ENCODE peak calls at places on chromosomes 3 and 15, in five cellular contexts. One of them, this sample, is unnamed.

GRCh38 chr3:112640864-112641751 is at the start of gene CCDC80:
- DNase-seq in activated B cell treated with CpG ODN at 0.5 μM for 24 hours: no peak
- DNase-seq in AG08395: peak
- DNase-seq in mucosa of descending colon: no peak
- DNase-seq in colonic mucosa: no peak
- DNase-seq in this sample: peak

GRCh38 chr3:141231923-141232861 is 567 bp downstream of the PXYLP1 start:
- DNase-seq in activated B cell treated with CpG ODN at 0.5 μM for 24 hours: peak
- DNase-seq in AG08395: no peak
- DNase-seq in mucosa of descending colon: peak
- DNase-seq in colonic mucosa: peak
- DNase-seq in this sample: no peak

GRCh38 chr15:64455951-64456350 is 4.4 kb upstream of the ZNF609 start:
- DNase-seq in activated B cell treated with CpG ODN at 0.5 μM for 24 hours: no peak
- DNase-seq in AG08395: no peak
- DNase-seq in mucosa of descending colon: no peak
- DNase-seq in colonic mucosa: peak
- DNase-seq in this sample: peak

GRCh38 chr15:61623746-61624145 is 394.6 kb upstream of the RORA start:
- DNase-seq in activated B cell treated with CpG ODN at 0.5 μM for 24 hours: no peak
- DNase-seq in AG08395: no peak
- DNase-seq in mucosa of descending colon: no peak
- DNase-seq in colonic mucosa: no peak
- DNase-seq in this sample: no peak

GRCh38 chr3:56758539-56758981 is 43.2 kb downstream of the ARHGEF3 start:
- DNase-seq in activated B cell treated with CpG ODN at 0.5 μM for 24 hours: no peak
- DNase-seq in AG08395: peak
- DNase-seq in mucosa of descending colon: no peak
- DNase-seq in colonic mucosa: no peak
- DNase-seq in this sample: peak

GRCh38 chr3:16455001-16455400 is 58.5 kb downstream of the RFTN1 start:
- DNase-seq in activated B cell treated with CpG ODN at 0.5 μM for 24 hours: no peak
- DNase-seq in AG08395: no peak
- DNase-seq in mucosa of descending colon: no peak
- DNase-seq in colonic mucosa: no peak
- DNase-seq in this sample: peak

GRCh38 chr15:89150286-89150685 is 62.0 kb downstream of the ABHD2 start:
- DNase-seq in activated B cell treated with CpG ODN at 0.5 μM for 24 hours: no peak
- DNase-seq in AG08395: no peak
- DNase-seq in mucosa of descending colon: no peak
- DNase-seq in colonic mucosa: no peak
- DNase-seq in this sample: no peak

GRCh38 chr3:156150434-156151066 is 30.2 kb downstream of the KCNAB1 start:
- DNase-seq in activated B cell treated with CpG ODN at 0.5 μM for 24 hours: no peak
- DNase-seq in AG08395: peak
- DNase-seq in mucosa of descending colon: no peak
- DNase-seq in colonic mucosa: peak
- DNase-seq in this sample: peak

GRCh38 chr15:85318048-85318731 is 62.2 kb upstream of the AKAP13 start:
- DNase-seq in activated B cell treated with CpG ODN at 0.5 μM for 24 hours: no peak
- DNase-seq in AG08395: peak
- DNase-seq in mucosa of descending colon: peak
- DNase-seq in colonic mucosa: peak
- DNase-seq in this sample: no peak

GRCh38 chr3:16604433-16604832 is 790 bp downstream of the DAZL start:
- DNase-seq in activated B cell treated with CpG ODN at 0.5 μM for 24 hours: no peak
- DNase-seq in AG08395: no peak
- DNase-seq in mucosa of descending colon: no peak
- DNase-seq in colonic mucosa: no peak
- DNase-seq in this sample: no peak

GRCh38 chr15:98951493-98952320 is 55.9 kb downstream of the PGPEP1L start:
- DNase-seq in activated B cell treated with CpG ODN at 0.5 μM for 24 hours: no peak
- DNase-seq in AG08395: no peak
- DNase-seq in mucosa of descending colon: no peak
- DNase-seq in colonic mucosa: no peak
- DNase-seq in this sample: no peak

GRCh38 chr3:158105124-158105709 is 1.0 kb downstream of the SHOX2 start:
- DNase-seq in activated B cell treated with CpG ODN at 0.5 μM for 24 hours: no peak
- DNase-seq in AG08395: peak
- DNase-seq in mucosa of descending colon: no peak
- DNase-seq in colonic mucosa: no peak
- DNase-seq in this sample: no peak

GRCh38 chr3:144162042-144162441 is 190.4 kb downstream of the DIPK2A start:
- DNase-seq in activated B cell treated with CpG ODN at 0.5 μM for 24 hours: no peak
- DNase-seq in AG08395: no peak
- DNase-seq in mucosa of descending colon: no peak
- DNase-seq in colonic mucosa: no peak
- DNase-seq in this sample: peak

GRCh38 chr3:164608554-164609276 is 469.6 kb downstream of the SI start:
- DNase-seq in activated B cell treated with CpG ODN at 0.5 μM for 24 hours: no peak
- DNase-seq in AG08395: no peak
- DNase-seq in mucosa of descending colon: no peak
- DNase-seq in colonic mucosa: no peak
- DNase-seq in this sample: no peak

GRCh38 chr15:37425541-37425940 is 325.2 kb upstream of the MEIS2 start:
- DNase-seq in activated B cell treated with CpG ODN at 0.5 μM for 24 hours: no peak
- DNase-seq in AG08395: no peak
- DNase-seq in mucosa of descending colon: no peak
- DNase-seq in colonic mucosa: no peak
- DNase-seq in this sample: peak

GRCh38 chr3:179410317-179410716 is 41.0 kb downstream of the GNB4 start:
- DNase-seq in activated B cell treated with CpG ODN at 0.5 μM for 24 hours: no peak
- DNase-seq in AG08395: peak
- DNase-seq in mucosa of descending colon: no peak
- DNase-seq in colonic mucosa: no peak
- DNase-seq in this sample: no peak

GRCh38 chr15:31357148-31357547 is 30.5 kb downstream of the KLF13 start:
- DNase-seq in activated B cell treated with CpG ODN at 0.5 μM for 24 hours: no peak
- DNase-seq in AG08395: no peak
- DNase-seq in mucosa of descending colon: no peak
- DNase-seq in colonic mucosa: no peak
- DNase-seq in this sample: no peak

GRCh38 chr15:66673410-66674322 is 28.4 kb upstream of the SMAD6 start:
- DNase-seq in activated B cell treated with CpG ODN at 0.5 μM for 24 hours: no peak
- DNase-seq in AG08395: no peak
- DNase-seq in mucosa of descending colon: peak
- DNase-seq in colonic mucosa: peak
- DNase-seq in this sample: peak

GRCh38 chr3:116552261-116552660 is 107.0 kb upstream of the LSAMP start:
- DNase-seq in activated B cell treated with CpG ODN at 0.5 μM for 24 hours: no peak
- DNase-seq in AG08395: no peak
- DNase-seq in mucosa of descending colon: no peak
- DNase-seq in colonic mucosa: no peak
- DNase-seq in this sample: no peak

GRCh38 chr15:35751421-35752133 is 205.6 kb upstream of the DPH6 start:
- DNase-seq in activated B cell treated with CpG ODN at 0.5 μM for 24 hours: no peak
- DNase-seq in AG08395: peak
- DNase-seq in mucosa of descending colon: no peak
- DNase-seq in colonic mucosa: peak
- DNase-seq in this sample: peak

GRCh38 chr3:177935008-177935407 is 601.2 kb upstream of the KCNMB2 start:
- DNase-seq in activated B cell treated with CpG ODN at 0.5 μM for 24 hours: no peak
- DNase-seq in AG08395: no peak
- DNase-seq in mucosa of descending colon: no peak
- DNase-seq in colonic mucosa: no peak
- DNase-seq in this sample: no peak

GRCh38 chr3:30098656-30099454 is 507.5 kb upstream of the TGFBR2 start:
- DNase-seq in activated B cell treated with CpG ODN at 0.5 μM for 24 hours: no peak
- DNase-seq in AG08395: peak
- DNase-seq in mucosa of descending colon: no peak
- DNase-seq in colonic mucosa: no peak
- DNase-seq in this sample: peak

GRCh38 chr15:69032703-69033373 is 18.3 kb downstream of the NOX5 start:
- DNase-seq in activated B cell treated with CpG ODN at 0.5 μM for 24 hours: no peak
- DNase-seq in AG08395: no peak
- DNase-seq in mucosa of descending colon: no peak
- DNase-seq in colonic mucosa: no peak
- DNase-seq in this sample: no peak

GRCh38 chr15:90671216-90671615 is 45.9 kb upstream of the BLM start:
- DNase-seq in activated B cell treated with CpG ODN at 0.5 μM for 24 hours: no peak
- DNase-seq in AG08395: no peak
- DNase-seq in mucosa of descending colon: no peak
- DNase-seq in colonic mucosa: no peak
- DNase-seq in this sample: no peak

GRCh38 chr3:11029948-11030347 is 37.4 kb downstream of the SLC6A1 start:
- DNase-seq in activated B cell treated with CpG ODN at 0.5 μM for 24 hours: no peak
- DNase-seq in AG08395: no peak
- DNase-seq in mucosa of descending colon: no peak
- DNase-seq in colonic mucosa: no peak
- DNase-seq in this sample: no peak

GRCh38 chr3:39267631-39268553 is 11.9 kb downstream of the CX3CR1 start:
- DNase-seq in activated B cell treated with CpG ODN at 0.5 μM for 24 hours: no peak
- DNase-seq in AG08395: no peak
- DNase-seq in mucosa of descending colon: no peak
- DNase-seq in colonic mucosa: no peak
- DNase-seq in this sample: no peak

GRCh38 chr3:61564405-61565059 is 3.2 kb downstream of the PTPRG start:
- DNase-seq in activated B cell treated with CpG ODN at 0.5 μM for 24 hours: no peak
- DNase-seq in AG08395: peak
- DNase-seq in mucosa of descending colon: peak
- DNase-seq in colonic mucosa: peak
- DNase-seq in this sample: peak

GRCh38 chr3:108338901-108339545 is 42.7 kb downstream of the HHLA2 start:
- DNase-seq in activated B cell treated with CpG ODN at 0.5 μM for 24 hours: no peak
- DNase-seq in AG08395: no peak
- DNase-seq in mucosa of descending colon: no peak
- DNase-seq in colonic mucosa: no peak
- DNase-seq in this sample: no peak

GRCh38 chr3:135560847-135561246 is 404.7 kb upstream of the PPP2R3A start:
- DNase-seq in activated B cell treated with CpG ODN at 0.5 μM for 24 hours: no peak
- DNase-seq in AG08395: no peak
- DNase-seq in mucosa of descending colon: no peak
- DNase-seq in colonic mucosa: no peak
- DNase-seq in this sample: no peak

GRCh38 chr15:38818156-38818745 is 253.6 kb upstream of the RASGRP1 start:
- DNase-seq in activated B cell treated with CpG ODN at 0.5 μM for 24 hours: no peak
- DNase-seq in AG08395: no peak
- DNase-seq in mucosa of descending colon: no peak
- DNase-seq in colonic mucosa: no peak
- DNase-seq in this sample: no peak

GRCh38 chr3:62378329-62378789 is 5.0 kb upstream of the FEZF2 start:
- DNase-seq in activated B cell treated with CpG ODN at 0.5 μM for 24 hours: no peak
- DNase-seq in AG08395: no peak
- DNase-seq in mucosa of descending colon: no peak
- DNase-seq in colonic mucosa: no peak
- DNase-seq in this sample: no peak

GRCh38 chr15:67731112-67731761 is 94.1 kb upstream of the SKOR1 start:
- DNase-seq in activated B cell treated with CpG ODN at 0.5 μM for 24 hours: no peak
- DNase-seq in AG08395: no peak
- DNase-seq in mucosa of descending colon: no peak
- DNase-seq in colonic mucosa: no peak
- DNase-seq in this sample: no peak

GRCh38 chr15:79901958-79902357 is 5.1 kb upstream of the MTHFS start:
- DNase-seq in activated B cell treated with CpG ODN at 0.5 μM for 24 hours: no peak
- DNase-seq in AG08395: no peak
- DNase-seq in mucosa of descending colon: no peak
- DNase-seq in colonic mucosa: no peak
- DNase-seq in this sample: no peak

GRCh38 chr3:156131241-156131640 is 10.9 kb downstream of the KCNAB1 start:
- DNase-seq in activated B cell treated with CpG ODN at 0.5 μM for 24 hours: no peak
- DNase-seq in AG08395: no peak
- DNase-seq in mucosa of descending colon: no peak
- DNase-seq in colonic mucosa: no peak
- DNase-seq in this sample: no peak

GRCh38 chr15:59327942-59328341 is 44.7 kb downstream of the MYO1E start:
- DNase-seq in activated B cell treated with CpG ODN at 0.5 μM for 24 hours: peak
- DNase-seq in AG08395: no peak
- DNase-seq in mucosa of descending colon: no peak
- DNase-seq in colonic mucosa: no peak
- DNase-seq in this sample: no peak

GRCh38 chr3:12743583-12743982 is 15.5 kb downstream of the TMEM40 start:
- DNase-seq in activated B cell treated with CpG ODN at 0.5 μM for 24 hours: no peak
- DNase-seq in AG08395: no peak
- DNase-seq in mucosa of descending colon: no peak
- DNase-seq in colonic mucosa: no peak
- DNase-seq in this sample: no peak